ENCODE peak calls at places on chromosomes 2 and 18, in four cellular contexts. X is NCI-H1694 treated with DMSO at 0.1 percent for 48 hours; U is activated T-cell treated with anti-CD3 and anti-CD28 coated beads, Interleukin-2, amount 50 U/mL, for 48 hours; B is pons. M is an unnamed sample.
A peak's percentile ranks its signal among the peaks of the same experiment; 100 is the strongest.

GRCh38 chr2:58734365-58734764 is 493.2 kb upstream of the FANCL start:
- DNase-seq in X (no peak), U (no peak), B (no peak), M (no peak)

GRCh38 chr18:41558744-41559143 is 396.3 kb upstream of the PIK3C3 start:
- DNase-seq in X (no peak), U (no peak), B (no peak), M (no peak)

GRCh38 chr2:72138011-72138881 is 9.4 kb downstream of the CYP26B1 start:
- DNase-seq in X (no peak), U (no peak), B (no peak), M (no peak)

GRCh38 chr18:66560092-66560491 is 43.8 kb downstream of the CDH19 start:
- DNase-seq in X (peak; percentile 3), U (no peak), B (peak; percentile 88), M (no peak)

GRCh38 chr18:63731215-63731614 is 28.5 kb downstream of the SERPINB11 start:
- DNase-seq in X (no peak), U (no peak), B (no peak), M (no peak)

GRCh38 chr2:211035548-211036185 is 479.3 kb downstream of the CPS1 start:
- DNase-seq in X (peak; percentile 32), U (no peak), B (peak; percentile 85), M (no peak)

GRCh38 chr18:65146615-65147014 is 604.2 kb upstream of the CDH7 start:
- DNase-seq in X (no peak), U (no peak), B (no peak), M (no peak)

GRCh38 chr2:161915121-161915520 is 158.9 kb downstream of the DPP4 start:
- DNase-seq in X (no peak), U (no peak), B (no peak), M (no peak)

GRCh38 chr2:233838251-233838650 is 16.1 kb downstream of the HJURP start:
- DNase-seq in X (no peak), U (peak; percentile 16), B (no peak), M (no peak)

GRCh38 chr18:71598374-71598773 is 945.8 kb downstream of the CBLN2 start:
- DNase-seq in X (no peak), U (no peak), B (no peak), M (no peak)

GRCh38 chr18:65288908-65289307 is 461.9 kb upstream of the CDH7 start:
- DNase-seq in X (no peak), U (no peak), B (no peak), M (no peak)

GRCh38 chr2:18800240-18800971 is 211.0 kb upstream of the NT5C1B start:
- DNase-seq in X (no peak), U (no peak), B (no peak), M (no peak)

GRCh38 chr2:44997948-44998347 is 11.3 kb downstream of the SIX2 start:
- DNase-seq in X (no peak), U (no peak), B (no peak), M (no peak)

GRCh38 chr2:55843096-55843991 is 80.2 kb downstream of the EFEMP1 start:
- DNase-seq in X (no peak), U (no peak), B (no peak), M (no peak)

GRCh38 chr2:211364911-211365310 is 808.5 kb downstream of the CPS1 start:
- DNase-seq in X (no peak), U (no peak), B (no peak), M (no peak)

GRCh38 chr2:163467206-163467605 is 268.6 kb downstream of the FIGN start:
- DNase-seq in X (no peak), U (no peak), B (no peak), M (no peak)

GRCh38 chr2:172783091-172783898 is 47.6 kb downstream of the RAPGEF4 start:
- DNase-seq in X (no peak), U (no peak), B (no peak), M (no peak)

GRCh38 chr2:23283653-23284052 is 101.3 kb upstream of the KLHL29 start:
- DNase-seq in X (no peak), U (no peak), B (no peak), M (no peak)

GRCh38 chr2:44803100-44803424 is 138.4 kb upstream of the SIX3 start:
- DNase-seq in X (no peak), U (no peak), B (no peak), M (no peak)

GRCh38 chr2:160388464-160389263 is 104.9 kb downstream of the RBMS1 start:
- DNase-seq in X (no peak), U (peak; percentile 51), B (peak; percentile 56), M (no peak)

GRCh38 chr18:74283646-74284045 is 8.1 kb downstream of the CYB5A start:
- DNase-seq in X (no peak), U (no peak), B (no peak), M (no peak)

M was measured in cerebellar nuclear complex.